ENCODE peak calls at places on chromosomes 7 and 10, in four cellular contexts. R, K, E and S are unnamed samples.

GRCh38 chr10:59675812-59676211 is 33.8 kb downstream of the SLC16A9 start:
- DNase-seq in R (peak), K (peak), E (no peak), S (no peak)

GRCh38 chr7:44180631-44181030 is 8.6 kb downstream of the GCK start:
- DNase-seq in R (no peak), K (no peak), E (no peak), S (no peak)

GRCh38 chr10:96124230-96125141 is 5.6 kb upstream of the ZNF518A start:
- DNase-seq in R (peak), K (peak), E (peak), S (no peak)

GRCh38 chr7:100544949-100545635 is 6.1 kb downstream of the AGFG2 start:
- DNase-seq in R (peak), K (no peak), E (no peak), S (no peak)

GRCh38 chr7:27095897-27096755 is at the start of gene HOXA1:
- DNase-seq in R (peak), K (peak), E (no peak), S (no peak)

GRCh38 chr7:519974-520458 is 370 bp upstream of the PDGFA start:
- DNase-seq in R (peak), K (peak), E (no peak), S (peak)

GRCh38 chr10:96830511-96831199 is 1.4 kb upstream of the LCOR start:
- DNase-seq in R (peak), K (peak), E (peak), S (peak)

GRCh38 chr7:36945612-36946400 is 221.5 kb upstream of the AOAH start:
- DNase-seq in R (no peak), K (no peak), E (no peak), S (no peak)

GRCh38 chr7:131753620-131754222 is 197.3 kb upstream of the PODXL start:
- DNase-seq in R (no peak), K (no peak), E (no peak), S (no peak)

GRCh38 chr7:123360631-123361030 is 160.9 kb upstream of the SLC13A1 start:
- DNase-seq in R (no peak), K (no peak), E (no peak), S (no peak)

GRCh38 chr7:34916267-34916666 is 121.0 kb downstream of the DPY19L1 start:
- DNase-seq in R (no peak), K (no peak), E (no peak), S (no peak)

GRCh38 chr7:123030631-123031030 is 35.1 kb upstream of the TAS2R16 start:
- DNase-seq in R (no peak), K (no peak), E (no peak), S (no peak)

GRCh38 chr7:32116436-32116835 is 46.2 kb upstream of the PDE1C start:
- DNase-seq in R (no peak), K (no peak), E (no peak), S (no peak)

GRCh38 chr7:126840869-126841268 is 411.9 kb downstream of the GRM8 start:
- DNase-seq in R (no peak), K (no peak), E (no peak), S (no peak)

GRCh38 chr10:86960003-86960862 is 1.8 kb downstream of the SNCG start:
- DNase-seq in R (peak), K (peak), E (peak), S (no peak)

GRCh38 chr10:127997241-127997640 is 90.3 kb downstream of the PTPRE start:
- DNase-seq in R (no peak), K (no peak), E (no peak), S (no peak)

GRCh38 chr7:151104411-151105235 is 18.3 kb downstream of the AGAP3 start:
- DNase-seq in R (peak), K (peak), E (no peak), S (no peak)

GRCh38 chr10:124025638-124026336 is 67.6 kb downstream of the CHST15 start:
- DNase-seq in R (peak), K (peak), E (no peak), S (no peak)

GRCh38 chr7:11281953-11282352 is 308.3 kb downstream of the PHF14 start:
- DNase-seq in R (no peak), K (no peak), E (no peak), S (no peak)

GRCh38 chr7:99371376-99371920 is 3.1 kb upstream of the ARPC1B start:
- DNase-seq in R (no peak), K (no peak), E (no peak), S (no peak)

GRCh38 chr7:106167439-106168136 is 55.5 kb upstream of the SYPL1 start:
- DNase-seq in R (peak), K (peak), E (no peak), S (no peak)

GRCh38 chr10:48506147-48506917 is 98.5 kb downstream of the ARHGAP22 start:
- DNase-seq in R (peak), K (peak), E (peak), S (no peak)

GRCh38 chr10:10824611-10825148 is 193.0 kb upstream of the CELF2 start:
- DNase-seq in R (peak), K (peak), E (peak), S (no peak)

GRCh38 chr10:132066812-132067211 is 1.1 kb downstream of the JAKMIP3 start:
- DNase-seq in R (no peak), K (no peak), E (no peak), S (no peak)

GRCh38 chr7:157434701-157435100 is 97.9 kb downstream of the DNAJB6 start:
- DNase-seq in R (no peak), K (no peak), E (no peak), S (no peak)

GRCh38 chr7:30140456-30140855 is 5.7 kb downstream of the MTURN start:
- DNase-seq in R (no peak), K (no peak), E (no peak), S (no peak)

GRCh38 chr10:79435271-79436065 is 10.0 kb downstream of the ZCCHC24 start:
- DNase-seq in R (peak), K (no peak), E (no peak), S (peak)

GRCh38 chr10:3886666-3887251 is 101.8 kb upstream of the KLF6 start:
- DNase-seq in R (peak), K (peak), E (peak), S (no peak)

GRCh38 chr7:17339952-17340351 is 41.5 kb downstream of the AHR start:
- DNase-seq in R (no peak), K (no peak), E (no peak), S (no peak)

GRCh38 chr7:108071551-108071950 is 58.6 kb downstream of the LAMB4 start:
- DNase-seq in R (no peak), K (no peak), E (no peak), S (no peak)

GRCh38 chr7:135335628-135336139 is 102.0 kb downstream of the STRA8 start:
- DNase-seq in R (peak), K (peak), E (no peak), S (peak)

GRCh38 chr10:30070001-30070759 is 10.8 kb upstream of the JCAD start:
- DNase-seq in R (no peak), K (no peak), E (no peak), S (no peak)

GRCh38 chr10:100997364-100998182 is 2.0 kb upstream of the LZTS2 start:
- DNase-seq in R (peak), K (peak), E (no peak), S (peak)

GRCh38 chr7:12062062-12062461 is 149.0 kb upstream of the TMEM106B start:
- DNase-seq in R (no peak), K (peak), E (no peak), S (no peak)

GRCh38 chr10:63005246-63005645 is 127.9 kb upstream of the NRBF2 start:
- DNase-seq in R (peak), K (peak), E (peak), S (no peak)

GRCh38 chr7:99469381-99470065 is 3.2 kb upstream of the ZNF789 start:
- DNase-seq in R (peak), K (peak), E (peak), S (no peak)

GRCh38 chr7:41700044-41700471 is 2.8 kb downstream of the INHBA start:
- DNase-seq in R (no peak), K (no peak), E (no peak), S (no peak)

GRCh38 chr10:71812016-71812912 is 38.8 kb downstream of the PSAP start:
- DNase-seq in R (peak), K (peak), E (peak), S (no peak)

GRCh38 chr7:13447637-13448036 is 541.8 kb downstream of the ETV1 start:
- DNase-seq in R (no peak), K (no peak), E (no peak), S (no peak)